ENCODE peak calls at places on chromosomes 11 and 22, in five cellular contexts. T is IMR-90, H is pancreas, N is left lung, E is OCI-LY7. P is an unnamed sample. For H3K4me1, the result is how much of the 10 kb centered on the place peaks cover.

GRCh38 chr11:33399421-33399820 is 142.2 kb downstream of the HIPK3 start:
- DNase-seq in T (no peak), H (no peak), N (no peak), E (no peak), P (no peak)

GRCh38 chr22:31692186-31692886 is 30.3 kb upstream of the PISD start:
- DNase-seq in T (peak), H (no peak), N (no peak), E (no peak), P (no peak)

GRCh38 chr11:65274734-65275682 is 13.2 kb downstream of the POLA2 start:
- DNase-seq in T (peak), H (no peak), N (no peak), E (peak), P (peak)

GRCh38 chr22:43446881-43447280 is 35.1 kb downstream of the MPPED1 start:
- DNase-seq in T (no peak), H (no peak), N (no peak), E (no peak), P (no peak)

GRCh38 chr22:38347944-38348750 is 30.9 kb upstream of the CSNK1E start:
- DNase-seq in T (peak), H (peak), N (no peak), E (no peak), P (peak)

GRCh38 chr11:64094463-64095223 is 58.9 kb downstream of the FLRT1 start:
- DNase-seq in T (peak), H (no peak), N (peak), E (no peak), P (peak)

GRCh38 chr22:38262051-38262795 is 10.6 kb downstream of the TMEM184B start:
- DNase-seq in T (no peak), H (peak), N (peak), E (peak), P (peak)

GRCh38 chr11:64304316-64305072 is 830 bp upstream of the ESRRA start:
- DNase-seq in T (peak), H (peak), N (peak), E (peak), P (peak)

GRCh38 chr11:44607324-44607962 is 42.0 kb downstream of the CD82 start:
- DNase-seq in T (peak), H (no peak), N (no peak), E (no peak), P (no peak)

GRCh38 chr11:6258571-6258998 is 1.1 kb upstream of the CCKBR start:
- DNase-seq in T (no peak), H (no peak), N (no peak), E (no peak), P (no peak)

GRCh38 chr22:38782402-38783094 is 11.4 kb downstream of the DNAL4 start:
- DNase-seq in T (peak), H (no peak), N (no peak), E (no peak), P (no peak)

GRCh38 chr11:114501901-114502300 is 57.8 kb downstream of the NXPE1 start:
- DNase-seq in T (no peak), H (no peak), N (no peak), E (no peak), P (no peak)

GRCh38 chr11:119921571-119921970 is 192.6 kb upstream of the NECTIN1 start:
- DNase-seq in T (no peak), H (no peak), N (no peak), E (no peak), P (no peak)

GRCh38 chr22:28444659-28445058 is 235.0 kb downstream of the TTC28 start:
- DNase-seq in T (no peak), H (no peak), N (no peak), E (no peak), P (no peak)

GRCh38 chr11:18265949-18266348 is at the start of gene SAA1:
- DNase-seq in T (no peak), H (no peak), N (no peak), E (no peak), P (no peak)

GRCh38 chr22:27748355-27749168 is 53.0 kb downstream of the MN1 start:
- DNase-seq in T (peak), H (no peak), N (no peak), E (no peak), P (no peak)

GRCh38 chr11:119363874-119364590 is 17.5 kb downstream of the USP2 start:
- DNase-seq in T (no peak), H (peak), N (peak), E (peak), P (peak)

GRCh38 chr22:24996420-24996952 is 44.0 kb downstream of the KIAA1671 start:
- DNase-seq in T (no peak), H (no peak), N (no peak), E (no peak), P (peak)

GRCh38 chr11:111819161-111820058 is 52.0 kb downstream of the ALG9 start:
- DNase-seq in T (peak), H (no peak), N (no peak), E (no peak), P (peak)

GRCh38 chr11:64305691-64306562 is 603 bp downstream of the ESRRA start:
- DNase-seq in T (peak), H (peak), N (peak), E (peak), P (peak)

GRCh38 chr11:35798983-35799382 is 136.4 kb downstream of the TRIM44 start:
- DNase-seq in T (no peak), H (no peak), N (no peak), E (no peak), P (no peak)

GRCh38 chr11:71240865-71241691 is 11.3 kb downstream of the SHANK2 start:
- DNase-seq in T (peak), H (peak), N (no peak), E (no peak), P (peak)

GRCh38 chr11:126060651-126061220 is 1.9 kb downstream of the CDON start:
- DNase-seq in T (no peak), H (no peak), N (no peak), E (no peak), P (no peak)

GRCh38 chr11:13745165-13745564 is 76.7 kb downstream of the FAR1 start:
- DNase-seq in T (peak), H (no peak), N (no peak), E (no peak), P (no peak)

GRCh38 chr11:119356349-119357031 is 10.0 kb upstream of the MFRP start:
- DNase-seq in T (peak), H (no peak), N (peak), E (peak), P (peak)

GRCh38 chr11:116278076-116278475 is 494.7 kb downstream of the BUD13 start:
- DNase-seq in T (no peak), H (no peak), N (no peak), E (no peak), P (no peak)

GRCh38 chr11:67409781-67410368 is 5.6 kb upstream of the CARNS1 start:
- DNase-seq in T (no peak), H (no peak), N (no peak), E (peak), P (peak)

GRCh38 chr22:23575601-23576000 is 4.5 kb downstream of the IGLL1 start:
- DNase-seq in T (no peak), H (peak), N (peak), E (no peak), P (no peak)

GRCh38 chr22:31489632-31490495 is at the start of gene EIF4ENIF1:
- DNase-seq in T (peak), H (peak), N (peak), E (peak), P (peak)

GRCh38 chr11:7600205-7600775 is 73.0 kb downstream of the CYB5R2 start:
- DNase-seq in T (peak), H (no peak), N (no peak), E (no peak), P (peak)

GRCh38 chr11:78809931-78810481 is 235.3 kb upstream of the NARS2 start:
- DNase-seq in T (peak), H (no peak), N (no peak), E (no peak), P (no peak)

GRCh38 chr22:48477031-48477721 is 1350.5 kb downstream of the BRD1 start:
- DNase-seq in T (no peak), H (peak), N (peak), E (no peak), P (no peak)

GRCh38 chr11:25650319-25650718 is 681.6 kb upstream of the ANO3 start:
- DNase-seq in T (no peak), H (no peak), N (no peak), E (no peak), P (no peak)

DNA sequence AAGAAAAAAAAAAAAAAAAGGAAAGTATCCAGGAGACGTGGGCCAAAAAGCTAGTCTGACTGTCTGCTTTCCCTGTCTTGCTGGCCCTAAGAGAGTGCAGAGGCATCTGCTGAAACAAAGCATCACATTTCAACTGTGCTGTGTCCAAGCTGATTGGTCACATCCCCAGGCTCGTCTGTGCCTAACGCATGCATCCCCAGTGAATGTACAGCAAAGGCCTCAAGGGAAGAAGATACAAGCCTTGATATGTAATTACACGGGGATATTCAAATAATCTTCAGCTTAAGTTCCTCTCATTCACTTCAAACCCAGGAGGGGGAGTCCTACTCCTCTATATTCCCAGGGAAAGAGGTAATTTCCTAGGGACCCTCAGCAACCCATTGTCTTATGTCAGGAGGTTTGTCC is 5.4 kb upstream of the SORL1 start:
- DNase-seq in T (peak), H (no peak), N (no peak), E (peak), P (no peak)
- TF ChIP-seq CTCF in T (peak), H (no peak), N (no peak), E (peak), P (no peak)

GRCh38 chr22:49763138-49763537 is 64.5 kb downstream of the BRD1 start:
- DNase-seq in T (no peak), H (no peak), N (no peak), E (no peak), P (peak)
- H3K4me1 ChIP-seq in T (under half), H (under half), N (under half), E (under half), P (under half)

DNA sequence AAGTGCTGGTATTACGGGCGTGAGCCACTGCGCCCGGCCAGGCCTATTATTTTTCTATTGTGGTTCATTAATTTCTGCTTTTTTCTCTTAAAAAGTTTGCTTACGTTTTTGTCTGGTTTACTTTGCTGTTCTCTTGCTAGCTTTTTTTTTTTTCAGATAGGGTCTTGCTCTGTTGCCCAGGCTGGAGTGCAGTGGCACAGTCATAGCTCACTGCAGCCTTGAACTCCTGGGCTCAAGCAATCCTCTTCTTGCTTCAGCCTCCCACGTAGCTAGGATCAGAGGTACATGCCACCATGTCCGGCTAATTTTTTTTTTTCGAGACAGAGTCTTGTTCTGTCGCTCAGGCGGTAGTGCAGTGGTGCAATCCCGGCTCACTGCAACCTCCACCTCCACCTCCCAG is 18.7 kb downstream of the F2 start:
- DNase-seq in T (no peak), H (no peak), N (no peak), E (no peak), P (no peak)
- H3K27ac ChIP-seq in T (no peak), H (no peak), N (no peak), E (no peak), P (no peak)

DNA sequence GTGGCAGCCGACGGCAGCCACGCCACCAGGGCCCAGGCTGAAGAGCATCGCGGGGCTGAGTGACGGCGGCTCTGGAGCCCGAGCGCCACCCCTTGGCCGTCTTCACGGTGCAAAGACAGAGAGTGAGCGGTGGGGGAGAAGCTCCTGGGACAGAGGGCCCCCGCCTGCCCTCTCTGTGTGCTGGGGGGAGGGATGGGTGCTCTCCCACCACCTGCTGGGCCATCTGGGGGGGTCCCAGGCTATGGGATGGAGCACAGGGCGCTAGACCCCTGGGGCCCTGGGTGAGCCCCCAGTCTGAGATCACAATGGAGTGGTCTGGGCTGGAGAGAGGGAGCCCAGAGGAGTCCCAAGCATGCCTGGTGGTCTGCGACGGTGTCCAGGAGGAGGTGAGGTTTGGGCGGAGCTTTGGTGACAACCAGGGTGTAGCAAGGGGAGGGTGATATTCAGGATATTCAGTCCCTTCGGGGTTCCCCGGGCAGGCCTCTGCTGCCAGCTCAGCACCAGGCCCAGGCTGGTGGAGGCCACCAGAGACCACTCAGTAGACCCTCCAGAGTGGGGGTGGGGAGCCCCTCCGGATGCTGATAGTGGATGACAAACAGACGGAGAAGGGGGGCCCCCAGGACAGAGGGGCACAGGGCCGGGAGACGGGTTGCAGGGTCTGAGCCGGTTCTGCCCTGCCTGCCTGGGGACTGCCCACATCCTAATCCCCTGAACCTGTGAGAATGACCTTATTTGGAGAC is 78.1 kb upstream of the PRR5 start:
- DNase-seq in T (peak), H (peak), N (peak), E (peak), P (no peak)
- TF ChIP-seq CTCF in T (peak), H (no peak), N (no peak), E (peak), P (no peak)

GRCh38 chr11:128424867-128425285 is 162.5 kb downstream of the ETS1 start:
- DNase-seq in T (peak), H (no peak), N (peak), E (no peak), P (peak)

GRCh38 chr11:128421577-128421976 is 165.8 kb downstream of the ETS1 start:
- DNase-seq in T (peak), H (no peak), N (no peak), E (no peak), P (no peak)

GRCh38 chr11:128422576-128423370 is 164.6 kb downstream of the ETS1 start:
- DNase-seq in T (no peak), H (no peak), N (no peak), E (no peak), P (peak)

GRCh38 chr11:128420943-128421342 is 166.4 kb downstream of the ETS1 start:
- DNase-seq in T (peak), H (no peak), N (no peak), E (no peak), P (no peak)

GRCh38 chr11:128424271-128424709 is 163.1 kb downstream of the ETS1 start:
- DNase-seq in T (no peak), H (no peak), N (no peak), E (no peak), P (no peak)
- H3K4me1 ChIP-seq in T (under half), H (under half), N (under half), E (under half), P (under half)

GRCh38 chr11:85854212-85854556 is 999 bp upstream of the CCDC83 start:
- DNase-seq in T (no peak), H (no peak), N (no peak), E (no peak), P (no peak)
- H3K27ac ChIP-seq in T (peak), H (peak), N (peak), E (no peak), P (peak)

P was measured in transverse colon.